ENCODE peak calls at places on chromosomes 2 and 18, in four cellular contexts. L, I, U and S are unnamed samples. For H3K4me1, the result is how much of the 10 kb centered on the place peaks cover.

GRCh38 chr2:238912916-238913875 is 65.3 kb downstream of the TWIST2 start:
- DNase-seq in L (no peak), I (no peak), U (no peak), S (no peak)

GRCh38 chr2:26035110-26035728 is 1.3 kb downstream of the RAB10 start:
- DNase-seq in L (no peak), I (no peak), U (no peak), S (no peak)

GRCh38 chr2:206863721-206864120 is 75.6 kb upstream of the CPO start:
- DNase-seq in L (no peak), I (no peak), U (no peak), S (no peak)

GRCh38 chr2:6957910-6958615 is 40.9 kb downstream of the RNF144A start:
- DNase-seq in L (no peak), I (no peak), U (peak), S (no peak)

GRCh38 chr2:189442468-189442867 is 1.2 kb downstream of the WDR75 start:
- DNase-seq in L (no peak), I (no peak), U (no peak), S (no peak)

GRCh38 chr2:98912221-98912851 is 23.7 kb downstream of the CRACDL start:
- DNase-seq in L (no peak), I (peak), U (no peak), S (peak)

GRCh38 chr18:48776641-48777025 is 174.1 kb downstream of the SMAD7 start:
- DNase-seq in L (no peak), I (no peak), U (no peak), S (no peak)

GRCh38 chr18:55114856-55115255 is 155.6 kb upstream of the CCDC68 start:
- DNase-seq in L (no peak), I (no peak), U (no peak), S (no peak)

GRCh38 chr2:2026252-2026831 is 282.0 kb upstream of the PXDN start:
- DNase-seq in L (no peak), I (no peak), U (no peak), S (no peak)

GRCh38 chr2:149858916-149859634 is 271.5 kb upstream of the MMADHC start:
- DNase-seq in L (peak), I (no peak), U (no peak), S (no peak)

GRCh38 chr2:223997938-223998337 is 40.7 kb downstream of the MRPL44 start:
- DNase-seq in L (no peak), I (no peak), U (no peak), S (no peak)

GRCh38 chr2:152468832-152469692 is 134.1 kb downstream of the FMNL2 start:
- DNase-seq in L (peak), I (no peak), U (no peak), S (no peak)

GRCh38 chr2:181892795-181893435 is 1.4 kb downstream of the ITPRID2 start:
- DNase-seq in L (no peak), I (no peak), U (no peak), S (no peak)

GRCh38 chr2:71240794-71241193 is 13.9 kb upstream of the PAIP2B start:
- DNase-seq in L (peak), I (no peak), U (no peak), S (no peak)

GRCh38 chr2:171509945-171510731 is 12.1 kb upstream of the CYBRD1 start:
- DNase-seq in L (peak), I (no peak), U (no peak), S (no peak)

GRCh38 chr18:45379903-45380302 is 235.4 kb upstream of the SLC14A2 start:
- DNase-seq in L (no peak), I (no peak), U (no peak), S (no peak)

GRCh38 chr18:75203456-75204261 is 5.3 kb downstream of the PTGR3 start:
- DNase-seq in L (no peak), I (peak), U (no peak), S (no peak)

GRCh38 chr2:60213865-60214657 is 339.4 kb downstream of the BCL11A start:
- DNase-seq in L (no peak), I (peak), U (no peak), S (no peak)

GRCh38 chr18:24826605-24827004 is 366.2 kb downstream of the HRH4 start:
- DNase-seq in L (no peak), I (no peak), U (no peak), S (no peak)

GRCh38 chr2:239223330-239224248 is 177.2 kb downstream of the HDAC4 start:
- DNase-seq in L (no peak), I (peak), U (no peak), S (peak)

GRCh38 chr2:46813046-46813445 is 102.6 kb downstream of the MCFD2 start:
- DNase-seq in L (no peak), I (peak), U (peak), S (no peak)

GRCh38 chr18:79948719-79949411 is 2.6 kb downstream of the SLC66A2 start:
- DNase-seq in L (no peak), I (no peak), U (no peak), S (no peak)

GRCh38 chr2:88860421-88861075 is 169.1 kb downstream of the RPIA start:
- DNase-seq in L (no peak), I (no peak), U (no peak), S (no peak)

GRCh38 chr2:217981084-217981730 is 21.6 kb downstream of the TNS1 start:
- DNase-seq in L (no peak), I (peak), U (no peak), S (no peak)

GRCh38 chr2:66849128-66849527 is 414.2 kb downstream of the MEIS1 start:
- DNase-seq in L (no peak), I (no peak), U (no peak), S (no peak)

GRCh38 chr2:187875836-187876235 is 321.6 kb upstream of the TFPI start:
- DNase-seq in L (no peak), I (no peak), U (no peak), S (no peak)

GRCh38 chr18:38940863-38941531 is 1375.4 kb upstream of the CELF4 start:
- DNase-seq in L (peak), I (no peak), U (no peak), S (no peak)

GRCh38 chr18:44626807-44627206 is 53.9 kb upstream of the SETBP1 start:
- DNase-seq in L (no peak), I (no peak), U (no peak), S (no peak)

GRCh38 chr18:31407649-31408048 is 31.1 kb downstream of the DSG4 start:
- DNase-seq in L (no peak), I (no peak), U (no peak), S (no peak)

GRCh38 chr2:100621371-100621910 is 58.6 kb downstream of the PDCL3 start:
- DNase-seq in L (no peak), I (no peak), U (no peak), S (no peak)

DNA sequence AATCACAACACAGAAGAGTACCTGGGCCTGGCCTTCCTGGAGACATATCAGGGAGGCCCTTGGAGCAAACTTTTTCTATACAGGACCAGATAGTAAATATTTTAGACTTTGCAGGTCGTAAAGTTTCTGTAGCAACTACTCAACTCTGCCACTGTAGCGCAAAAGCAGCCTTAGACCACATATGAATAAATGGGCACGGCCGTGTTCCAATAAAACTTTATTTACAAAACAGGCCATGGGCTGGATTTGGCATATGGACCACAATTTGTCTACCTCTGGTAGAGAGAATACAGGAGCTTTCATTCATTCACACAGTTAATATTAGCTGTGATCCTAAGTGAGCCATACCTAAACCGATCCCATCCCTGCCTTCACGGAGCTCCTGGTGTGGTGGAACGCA is 98.6 kb upstream of the CAB39 start:
- DNase-seq in L (no peak), I (no peak), U (no peak), S (no peak)
- TF ChIP-seq CTCF in L (no peak), I (no peak), U (no peak), S (no peak)

GRCh38 chr18:73099759-73100158 is 232.0 kb upstream of the NETO1 start:
- DNase-seq in L (no peak), I (no peak), U (no peak), S (no peak)

GRCh38 chr18:73088445-73088844 is 220.7 kb upstream of the NETO1 start:
- DNase-seq in L (no peak), I (no peak), U (no peak), S (no peak)

DNA sequence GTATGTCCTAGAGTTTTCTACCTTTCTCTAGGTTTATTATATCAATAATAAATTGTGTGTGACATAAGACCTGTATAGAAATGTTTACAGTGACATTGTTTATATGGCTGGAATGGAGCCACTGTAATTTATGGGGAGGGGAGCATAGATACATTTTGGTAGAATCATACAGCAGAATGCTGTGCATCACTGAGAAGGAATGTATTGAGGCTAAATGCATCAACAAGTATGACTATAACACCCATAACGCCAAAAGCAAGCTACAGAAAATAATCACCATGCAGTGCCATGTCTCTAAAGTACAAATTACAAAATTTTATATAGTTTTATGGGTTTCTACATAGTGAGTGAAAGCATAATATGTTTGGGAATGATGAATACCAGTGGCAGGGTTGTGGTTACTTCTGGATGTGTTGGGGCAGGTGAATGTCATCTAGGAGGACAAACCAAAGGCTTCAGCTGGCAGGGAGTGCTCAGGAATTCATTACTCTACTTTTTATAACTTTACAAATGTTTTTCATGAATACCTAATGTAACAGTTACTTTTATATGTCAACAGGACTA is 226.0 kb upstream of the NETO1 start:
- DNase-seq in L (no peak), I (no peak), U (no peak), S (no peak)
- H3K4me1 ChIP-seq in L (under half), I (under half), U (under half), S (under half)

DNA sequence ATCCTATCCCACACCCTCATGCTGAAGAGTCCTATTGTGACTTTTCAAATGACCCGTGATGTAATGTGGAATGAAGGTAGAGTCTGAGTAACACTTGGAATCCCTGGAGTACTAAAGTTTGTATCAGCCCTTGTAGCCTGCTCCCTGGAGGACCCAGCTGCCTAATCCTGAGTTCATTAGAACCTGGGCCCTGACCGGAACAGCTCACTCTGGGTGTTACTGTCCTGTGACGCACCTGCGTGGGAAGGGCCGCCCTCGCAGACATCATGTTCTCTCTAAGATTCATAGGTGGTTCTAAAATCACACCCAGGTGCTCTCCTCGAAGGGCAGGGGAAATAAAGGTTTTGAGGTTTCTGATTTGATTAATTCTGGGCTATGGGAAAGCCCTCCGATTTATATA is 62.3 kb downstream of the NCK2 start:
- DNase-seq in L (no peak), I (no peak), U (no peak), S (no peak)
- H3K4me3 ChIP-seq in L (no peak), I (no peak), U (no peak), S (no peak)

GRCh38 chr2:120223034-120223912 is at the start of gene TMEM185B:
- DNase-seq in L (peak), I (peak), U (peak), S (peak)
- TF ChIP-seq CTCF in L (no peak), I (peak), U (peak), S (no peak)

GRCh38 chr18:371616-371998 is 103.8 kb upstream of the THOC1 start:
- DNase-seq in L (peak), I (no peak), U (peak), S (no peak)
- H3K4me1 ChIP-seq in L (under half), I (under half), U (under half), S (under half)

GRCh38 chr18:2589345-2590060 is 18.1 kb downstream of the NDC80 start:
- DNase-seq in L (no peak), I (no peak), U (no peak), S (no peak)

GRCh38 chr18:2587788-2588187 is 16.4 kb downstream of the NDC80 start:
- DNase-seq in L (no peak), I (no peak), U (no peak), S (no peak)

GRCh38 chr18:2588666-2589344 is 17.4 kb downstream of the NDC80 start:
- DNase-seq in L (no peak), I (no peak), U (no peak), S (no peak)

GRCh38 chr18:2590303-2590702 is 18.9 kb downstream of the NDC80 start:
- DNase-seq in L (no peak), I (no peak), U (no peak), S (no peak)
- H3K4me3 ChIP-seq in L (no peak), I (no peak), U (no peak), S (no peak)

GRCh38 chr2:8986327-8986976 is 17.0 kb downstream of the MBOAT2 start:
- DNase-seq in L (peak), I (no peak), U (peak), S (no peak)
- TF ChIP-seq CTCF in L (peak), I (no peak), U (peak), S (no peak)

GRCh38 chr2:128380061-128380889 is 61.6 kb upstream of the HS6ST1 start:
- DNase-seq in L (no peak), I (no peak), U (no peak), S (peak)
- H3K4me1 ChIP-seq in L (under half), I (under half), U (under half), S (under half)

GRCh38 chr2:38064805-38065501 is 11.0 kb downstream of the CYP1B1 start:
- DNase-seq in L (no peak), I (no peak), U (no peak), S (no peak)

GRCh38 chr2:38065502-38066135 is 10.3 kb downstream of the CYP1B1 start:
- DNase-seq in L (no peak), I (no peak), U (no peak), S (no peak)

GRCh38 chr2:38068228-38068627 is 7.7 kb downstream of the CYP1B1 start:
- DNase-seq in L (no peak), I (no peak), U (no peak), S (no peak)

GRCh38 chr2:38070438-38070837 is 5.5 kb downstream of the CYP1B1 start:
- DNase-seq in L (no peak), I (no peak), U (no peak), S (no peak)

DNA sequence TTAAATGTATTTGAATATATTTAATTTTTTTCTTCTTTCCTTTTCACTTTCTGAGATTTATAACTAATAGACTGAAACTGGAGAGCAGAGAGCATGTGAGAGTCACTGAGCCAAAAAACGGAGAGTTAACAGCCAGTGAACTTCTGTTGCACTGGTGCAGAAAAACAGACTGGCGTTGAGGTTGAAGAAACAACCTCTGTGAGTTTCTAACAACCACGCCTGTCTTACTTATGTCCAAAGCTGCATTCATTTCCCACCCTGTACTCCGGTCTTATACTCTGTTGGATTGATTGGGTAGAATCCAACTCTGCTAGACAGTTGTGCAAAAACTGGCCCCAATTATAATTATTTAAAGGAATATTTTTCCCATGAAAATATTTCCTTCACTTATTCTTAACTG is 9.5 kb downstream of the CYP1B1 start:
- DNase-seq in L (no peak), I (peak), U (no peak), S (no peak)
- H3K4me3 ChIP-seq in L (no peak), I (no peak), U (no peak), S (no peak)

DNA sequence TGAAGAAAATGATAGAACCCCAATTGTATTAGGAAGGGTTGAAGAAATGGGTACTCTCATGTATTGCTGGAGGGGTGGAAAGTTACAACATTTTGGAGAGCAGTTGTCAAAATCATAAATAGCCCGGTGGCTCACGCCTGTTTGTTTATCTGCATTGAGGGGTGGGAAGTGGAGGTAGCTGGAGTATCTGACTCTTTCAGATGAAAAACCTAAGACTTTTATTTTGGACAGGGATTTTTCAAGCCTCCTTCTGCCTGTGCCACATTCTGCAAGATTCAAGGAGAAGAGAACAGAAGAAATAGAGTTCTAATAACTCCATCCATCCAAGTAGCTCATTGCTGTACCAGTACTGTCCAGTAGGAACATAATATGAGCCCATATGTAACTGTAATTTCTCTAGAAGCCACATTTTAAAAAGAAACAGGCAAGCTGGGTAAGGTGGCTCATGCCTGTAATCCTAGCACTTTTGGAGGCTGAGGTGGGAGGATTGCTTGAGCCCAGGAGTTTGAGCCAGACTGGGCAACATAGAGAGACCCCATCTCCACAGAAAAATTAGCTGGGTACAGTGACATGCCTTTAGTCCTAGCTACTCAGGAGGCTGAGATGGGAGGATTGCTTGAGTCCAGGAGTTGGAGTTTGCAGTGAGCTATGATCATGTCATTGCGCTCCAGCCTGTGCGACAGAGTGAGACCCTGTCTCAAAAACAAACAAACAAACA is 35.5 kb upstream of the NT5DC4 start:
- DNase-seq in L (no peak), I (no peak), U (no peak), S (no peak)
- TF ChIP-seq CTCF in L (no peak), I (no peak), U (no peak), S (no peak)